ENCODE peak calls at places on chromosomes 11 and 22, in four cellular contexts. One of them, this sample, is unnamed.

GRCh38 chr11:1152316-1153104 is 5.2 kb upstream of the MUC5AC start:
- DNase-seq in GM06990: peak
- DNase-seq in gastrocnemius medialis: no peak
- DNase-seq in bronchial epithelial cell: peak
- DNase-seq in this sample: peak

GRCh38 chr11:27444801-27445215 is 27.8 kb downstream of the LGR4 start:
- DNase-seq in gastrocnemius medialis: no peak
- DNase-seq in bronchial epithelial cell: no peak
- DNase-seq in GM06990: no peak
- DNase-seq in this sample: no peak

GRCh38 chr11:11813288-11813962 is 28.3 kb upstream of the USP47 start:
- DNase-seq in GM06990: no peak
- DNase-seq in gastrocnemius medialis: peak
- DNase-seq in bronchial epithelial cell: peak
- DNase-seq in this sample: peak

GRCh38 chr11:119223856-119224255 is 17.7 kb downstream of the CBL start:
- DNase-seq in GM06990: no peak
- DNase-seq in bronchial epithelial cell: no peak
- DNase-seq in gastrocnemius medialis: no peak
- DNase-seq in this sample: peak

GRCh38 chr22:46465348-46465725 is 72.1 kb downstream of the CELSR1 start:
- DNase-seq in gastrocnemius medialis: no peak
- DNase-seq in bronchial epithelial cell: no peak
- DNase-seq in GM06990: no peak
- DNase-seq in this sample: no peak

GRCh38 chr11:79021601-79022000 is 419.2 kb downstream of the TENM4 start:
- DNase-seq in GM06990: no peak
- DNase-seq in bronchial epithelial cell: no peak
- DNase-seq in gastrocnemius medialis: no peak
- DNase-seq in this sample: no peak

GRCh38 chr22:45888221-45889092 is 88.5 kb downstream of the WNT7B start:
- DNase-seq in bronchial epithelial cell: no peak
- DNase-seq in gastrocnemius medialis: no peak
- DNase-seq in GM06990: no peak
- DNase-seq in this sample: no peak

GRCh38 chr11:134638796-134639540 is 226.9 kb upstream of the B3GAT1 start:
- DNase-seq in gastrocnemius medialis: no peak
- DNase-seq in bronchial epithelial cell: no peak
- DNase-seq in GM06990: no peak
- DNase-seq in this sample: no peak

GRCh38 chr11:23976369-23976768 is 520.5 kb upstream of the LUZP2 start:
- DNase-seq in GM06990: no peak
- DNase-seq in gastrocnemius medialis: no peak
- DNase-seq in bronchial epithelial cell: no peak
- DNase-seq in this sample: peak

GRCh38 chr22:41401781-41402648 is 20.3 kb downstream of the TEF start:
- DNase-seq in GM06990: no peak
- DNase-seq in gastrocnemius medialis: peak
- DNase-seq in bronchial epithelial cell: peak
- DNase-seq in this sample: peak

GRCh38 chr11:60314607-60315321 is 12.3 kb upstream of the MS4A6E start:
- DNase-seq in gastrocnemius medialis: no peak
- DNase-seq in bronchial epithelial cell: no peak
- DNase-seq in GM06990: no peak
- DNase-seq in this sample: no peak

GRCh38 chr11:68177877-68178276 is 35.2 kb downstream of the KMT5B start:
- DNase-seq in GM06990: no peak
- DNase-seq in gastrocnemius medialis: no peak
- DNase-seq in bronchial epithelial cell: no peak
- DNase-seq in this sample: no peak

GRCh38 chr22:48892571-48893287 is 934.9 kb downstream of the BRD1 start:
- DNase-seq in gastrocnemius medialis: no peak
- DNase-seq in bronchial epithelial cell: no peak
- DNase-seq in GM06990: no peak
- DNase-seq in this sample: no peak

GRCh38 chr22:39449708-39450107 is 7.1 kb upstream of the MGAT3 start:
- DNase-seq in bronchial epithelial cell: no peak
- DNase-seq in GM06990: no peak
- DNase-seq in gastrocnemius medialis: no peak
- DNase-seq in this sample: no peak

GRCh38 chr11:20337526-20338154 is 25.9 kb upstream of the HTATIP2 start:
- DNase-seq in GM06990: peak
- DNase-seq in bronchial epithelial cell: peak
- DNase-seq in gastrocnemius medialis: no peak
- DNase-seq in this sample: peak

GRCh38 chr11:117438371-117439000 is 110.8 kb downstream of the CEP164 start:
- DNase-seq in GM06990: peak
- DNase-seq in bronchial epithelial cell: peak
- DNase-seq in gastrocnemius medialis: no peak
- DNase-seq in this sample: no peak

GRCh38 chr22:39808087-39808486 is 85.5 kb downstream of the ENTHD1 start:
- DNase-seq in bronchial epithelial cell: peak
- DNase-seq in gastrocnemius medialis: no peak
- DNase-seq in GM06990: no peak
- DNase-seq in this sample: peak

GRCh38 chr22:37184380-37184755 is 3.7 kb downstream of the C1QTNF6 start:
- DNase-seq in bronchial epithelial cell: no peak
- DNase-seq in gastrocnemius medialis: no peak
- DNase-seq in GM06990: no peak
- DNase-seq in this sample: no peak

GRCh38 chr11:122852071-122852831 is 14.0 kb downstream of the CRTAM start:
- DNase-seq in bronchial epithelial cell: peak
- DNase-seq in GM06990: no peak
- DNase-seq in gastrocnemius medialis: no peak
- DNase-seq in this sample: peak

GRCh38 chr22:20550851-20551744 is 43.7 kb downstream of the MED15 start:
- DNase-seq in gastrocnemius medialis: peak
- DNase-seq in bronchial epithelial cell: peak
- DNase-seq in GM06990: peak
- DNase-seq in this sample: peak

GRCh38 chr22:30705710-30706651 is 11.3 kb downstream of the OSBP2 start:
- DNase-seq in bronchial epithelial cell: peak
- DNase-seq in gastrocnemius medialis: no peak
- DNase-seq in GM06990: peak
- DNase-seq in this sample: peak

GRCh38 chr11:3169235-3169951 is 4.3 kb upstream of the OSBPL5 start:
- DNase-seq in gastrocnemius medialis: peak
- DNase-seq in GM06990: no peak
- DNase-seq in bronchial epithelial cell: peak
- DNase-seq in this sample: peak

GRCh38 chr11:123616505-123617198 is 37.8 kb downstream of the SCN3B start:
- DNase-seq in gastrocnemius medialis: peak
- DNase-seq in bronchial epithelial cell: peak
- DNase-seq in GM06990: no peak
- DNase-seq in this sample: peak

GRCh38 chr11:13338437-13339069 is 61.0 kb downstream of the BMAL1 start:
- DNase-seq in GM06990: no peak
- DNase-seq in gastrocnemius medialis: no peak
- DNase-seq in bronchial epithelial cell: peak
- DNase-seq in this sample: peak

GRCh38 chr11:28529046-28529445 is 420.9 kb downstream of the METTL15 start:
- DNase-seq in GM06990: no peak
- DNase-seq in gastrocnemius medialis: no peak
- DNase-seq in bronchial epithelial cell: no peak
- DNase-seq in this sample: no peak

GRCh38 chr11:116595305-116595880 is 177.4 kb downstream of the BUD13 start:
- DNase-seq in gastrocnemius medialis: no peak
- DNase-seq in bronchial epithelial cell: no peak
- DNase-seq in GM06990: no peak
- DNase-seq in this sample: no peak

GRCh38 chr11:57497303-57498247 is 17.9 kb downstream of the SLC43A1 start:
- DNase-seq in gastrocnemius medialis: no peak
- DNase-seq in GM06990: no peak
- DNase-seq in bronchial epithelial cell: no peak
- DNase-seq in this sample: no peak

GRCh38 chr11:8262552-8263108 is 1.0 kb downstream of the LMO1 start:
- DNase-seq in bronchial epithelial cell: peak
- DNase-seq in GM06990: peak
- DNase-seq in gastrocnemius medialis: peak
- DNase-seq in this sample: peak

GRCh38 chr11:120645639-120646038 is 134.1 kb downstream of the GRIK4 start:
- DNase-seq in GM06990: no peak
- DNase-seq in gastrocnemius medialis: no peak
- DNase-seq in bronchial epithelial cell: no peak
- DNase-seq in this sample: no peak

GRCh38 chr22:48682517-48682916 is 1145.2 kb downstream of the BRD1 start:
- DNase-seq in gastrocnemius medialis: no peak
- DNase-seq in GM06990: no peak
- DNase-seq in bronchial epithelial cell: no peak
- DNase-seq in this sample: no peak

GRCh38 chr11:60334005-60334620 is 7.1 kb downstream of the MS4A6E start:
- DNase-seq in bronchial epithelial cell: peak
- DNase-seq in gastrocnemius medialis: peak
- DNase-seq in GM06990: peak
- DNase-seq in this sample: peak

GRCh38 chr11:128465946-128466688 is 121.2 kb downstream of the ETS1 start:
- DNase-seq in gastrocnemius medialis: no peak
- DNase-seq in GM06990: no peak
- DNase-seq in bronchial epithelial cell: no peak
- DNase-seq in this sample: no peak

GRCh38 chr22:20105456-20106204 is 10.3 kb upstream of the RANBP1 start:
- DNase-seq in GM06990: no peak
- DNase-seq in gastrocnemius medialis: no peak
- DNase-seq in bronchial epithelial cell: no peak
- DNase-seq in this sample: no peak

GRCh38 chr22:22109693-22110466 is 127.3 kb upstream of the TOP3B start:
- DNase-seq in GM06990: no peak
- DNase-seq in bronchial epithelial cell: peak
- DNase-seq in gastrocnemius medialis: no peak
- DNase-seq in this sample: no peak
- TF ChIP-seq CTCF in GM06990: peak
- TF ChIP-seq CTCF in bronchial epithelial cell: peak
- TF ChIP-seq CTCF in gastrocnemius medialis: no peak
- TF ChIP-seq CTCF in this sample: peak

GRCh38 chr11:58921778-58922390 is 17.4 kb upstream of the GLYATL1 start:
- DNase-seq in gastrocnemius medialis: no peak
- DNase-seq in GM06990: no peak
- DNase-seq in bronchial epithelial cell: no peak
- DNase-seq in this sample: no peak

GRCh38 chr11:58922475-58922874 is 16.8 kb upstream of the GLYATL1 start:
- DNase-seq in GM06990: no peak
- DNase-seq in gastrocnemius medialis: no peak
- DNase-seq in bronchial epithelial cell: no peak
- DNase-seq in this sample: no peak

GRCh38 chr11:58924230-58924629 is 15.1 kb upstream of the GLYATL1 start:
- DNase-seq in gastrocnemius medialis: no peak
- DNase-seq in GM06990: no peak
- DNase-seq in bronchial epithelial cell: no peak
- DNase-seq in this sample: no peak

GRCh38 chr11:58926251-58926650 is 13.0 kb upstream of the GLYATL1 start:
- DNase-seq in bronchial epithelial cell: no peak
- DNase-seq in gastrocnemius medialis: no peak
- DNase-seq in GM06990: no peak
- DNase-seq in this sample: peak

GRCh38 chr11:58923300-58923788 is 15.9 kb upstream of the GLYATL1 start:
- DNase-seq in gastrocnemius medialis: no peak
- DNase-seq in GM06990: no peak
- DNase-seq in bronchial epithelial cell: peak
- DNase-seq in this sample: peak
- TF ChIP-seq CTCF in gastrocnemius medialis: no peak
- TF ChIP-seq CTCF in GM06990: peak
- TF ChIP-seq CTCF in bronchial epithelial cell: peak
- TF ChIP-seq CTCF in this sample: peak

GRCh38 chr11:40759341-40759740 is 700.1 kb downstream of the LRRC4C start:
- DNase-seq in GM06990: no peak
- DNase-seq in bronchial epithelial cell: no peak
- DNase-seq in gastrocnemius medialis: no peak
- DNase-seq in this sample: no peak
- TF ChIP-seq CTCF in GM06990: no peak
- TF ChIP-seq CTCF in bronchial epithelial cell: no peak
- TF ChIP-seq CTCF in gastrocnemius medialis: no peak
- TF ChIP-seq CTCF in this sample: no peak

GRCh38 chr22:50293441-50294318 is 13.8 kb downstream of the PLXNB2 start:
- DNase-seq in gastrocnemius medialis: no peak
- DNase-seq in GM06990: no peak
- DNase-seq in bronchial epithelial cell: peak
- DNase-seq in this sample: peak
- TF ChIP-seq CTCF in gastrocnemius medialis: no peak
- TF ChIP-seq CTCF in GM06990: no peak
- TF ChIP-seq CTCF in bronchial epithelial cell: no peak
- TF ChIP-seq CTCF in this sample: no peak

DNA sequence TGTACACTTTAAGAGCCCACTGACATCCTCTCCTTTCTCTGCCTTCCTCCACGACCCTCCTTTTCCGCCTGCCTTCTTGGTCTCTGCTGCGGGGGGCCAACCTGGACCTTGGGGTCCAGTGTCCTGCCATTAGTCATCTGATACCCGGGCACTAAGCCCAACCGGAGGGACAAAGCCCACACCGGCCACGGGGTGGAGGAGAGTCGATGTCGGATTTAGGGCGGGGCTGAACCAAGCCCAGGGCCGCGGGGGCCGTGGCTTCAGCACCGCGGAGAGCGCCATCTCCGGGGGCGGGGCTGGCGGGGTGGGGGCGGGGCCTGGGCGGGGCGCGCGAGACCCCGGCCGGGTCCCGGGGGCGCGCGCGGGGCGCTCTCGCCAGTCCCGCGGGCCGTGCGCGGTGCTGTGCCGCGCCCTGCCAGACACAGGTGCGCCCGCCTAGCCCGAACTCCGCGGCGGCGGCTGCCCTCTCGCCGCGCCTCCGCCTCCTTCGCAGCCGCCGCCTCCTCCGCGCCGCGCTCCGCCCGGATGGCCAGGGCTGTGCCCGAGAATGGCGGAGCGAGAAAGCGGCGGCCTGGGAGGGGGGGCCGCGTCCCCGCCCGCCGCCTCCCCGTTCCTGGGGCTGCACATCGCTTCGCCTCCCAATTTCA is at the start of gene MAPK8IP1:
- DNase-seq in gastrocnemius medialis: peak
- DNase-seq in GM06990: peak
- DNase-seq in bronchial epithelial cell: no peak
- DNase-seq in this sample: peak
- TF ChIP-seq CTCF in gastrocnemius medialis: no peak
- TF ChIP-seq CTCF in GM06990: no peak
- TF ChIP-seq CTCF in bronchial epithelial cell: no peak
- TF ChIP-seq CTCF in this sample: no peak

GRCh38 chr11:95764267-95764898 is 25.2 kb downstream of the FAM76B start:
- DNase-seq in bronchial epithelial cell: peak
- DNase-seq in GM06990: peak
- DNase-seq in gastrocnemius medialis: no peak
- DNase-seq in this sample: peak
- TF ChIP-seq CTCF in bronchial epithelial cell: peak
- TF ChIP-seq CTCF in GM06990: peak
- TF ChIP-seq CTCF in gastrocnemius medialis: peak
- TF ChIP-seq CTCF in this sample: peak

GRCh38 chr11:125887373-125888324 is at the start of gene HYLS1:
- DNase-seq in gastrocnemius medialis: peak
- DNase-seq in bronchial epithelial cell: peak
- DNase-seq in GM06990: peak
- DNase-seq in this sample: peak
- TF ChIP-seq CTCF in gastrocnemius medialis: peak
- TF ChIP-seq CTCF in bronchial epithelial cell: peak
- TF ChIP-seq CTCF in GM06990: peak
- TF ChIP-seq CTCF in this sample: peak

GRCh38 chr11:65743928-65744698 is 23.5 kb upstream of the RNASEH2C start:
- DNase-seq in GM06990: no peak
- DNase-seq in bronchial epithelial cell: no peak
- DNase-seq in gastrocnemius medialis: peak
- DNase-seq in this sample: peak
- TF ChIP-seq CTCF in GM06990: peak
- TF ChIP-seq CTCF in bronchial epithelial cell: peak
- TF ChIP-seq CTCF in gastrocnemius medialis: peak
- TF ChIP-seq CTCF in this sample: peak

This sample was measured in fibroblast of the aortic adventitia.